ENCODE peak calls at places on chromosomes 11 and 22, in nine cellular contexts. N is CD4-positive, alpha-beta T cell; J is bronchial epithelial cell; T is neural crest cell; B is right lobe of liver; F is fibroblast of lung; C is tibial artery; E is CD8-positive, alpha-beta T cell; O is hepatocyte. W is an unnamed sample.

GRCh38 chr22:44758354-44758969 is 6.1 kb downstream of the ARHGAP8 start:
- DNase-seq in J (peak), F (peak), B (no peak), C (no peak), O (peak), E (no peak), N (no peak), T (no peak), W (no peak)

GRCh38 chr11:129023968-129024676 is 81.5 kb upstream of the TP53AIP1 start:
- DNase-seq in T (no peak), F (no peak), N (no peak), C (no peak), J (peak), B (no peak), E (no peak), O (peak), W (no peak)

GRCh38 chr11:114250993-114251796 is 45.0 kb upstream of the NNMT start:
- DNase-seq in E (no peak), J (no peak), B (no peak), O (no peak), C (no peak), T (no peak), N (no peak), F (no peak), W (no peak)

GRCh38 chr11:118435233-118435892 is 929 bp upstream of the KMT2A start:
- DNase-seq in O (peak), C (peak), N (peak), J (no peak), E (peak), T (peak), B (peak), F (peak), W (peak)

GRCh38 chr11:32297629-32298028 is 137.7 kb downstream of the WT1 start:
- DNase-seq in C (no peak), B (no peak), N (no peak), T (no peak), E (no peak), F (peak), O (peak), J (peak), W (no peak)

GRCh38 chr11:117618273-117618672 is 178.7 kb downstream of the DSCAML1 start:
- DNase-seq in B (no peak), O (no peak), N (no peak), C (no peak), E (no peak), F (no peak), J (peak), T (no peak), W (no peak)

GRCh38 chr11:12441081-12441801 is 63.9 kb downstream of the PARVA start:
- DNase-seq in T (no peak), J (peak), E (no peak), O (no peak), C (no peak), B (no peak), F (peak), N (no peak), W (no peak)

GRCh38 chr11:128207861-128208321 is 379.5 kb downstream of the ETS1 start:
- DNase-seq in J (peak), T (no peak), F (peak), O (peak), B (no peak), N (no peak), C (no peak), E (no peak), W (no peak)

GRCh38 chr11:125140251-125140650 is 24.3 kb upstream of the PKNOX2 start:
- DNase-seq in N (no peak), J (no peak), T (no peak), O (peak), C (no peak), E (no peak), F (no peak), B (no peak), W (peak)

GRCh38 chr11:121890377-121890776 is 225.6 kb downstream of the BLID start:
- DNase-seq in T (no peak), F (peak), C (peak), O (no peak), B (no peak), J (no peak), E (no peak), N (no peak), W (no peak)

GRCh38 chr11:92279056-92279455 is 54.4 kb downstream of the FAT3 start:
- DNase-seq in N (no peak), T (no peak), B (no peak), F (no peak), O (no peak), E (no peak), J (no peak), C (no peak), W (no peak)

GRCh38 chr22:39592104-39593060 is 21.8 kb downstream of the CACNA1I start:
- DNase-seq in F (peak), E (no peak), T (no peak), O (peak), C (no peak), B (no peak), J (peak), N (no peak), W (no peak)

GRCh38 chr22:28247114-28247513 is 328.1 kb upstream of the PITPNB start:
- DNase-seq in E (no peak), C (no peak), B (no peak), T (no peak), O (no peak), N (no peak), F (no peak), J (no peak), W (no peak)

GRCh38 chr11:15123849-15124248 is 9.1 kb downstream of the INSC start:
- DNase-seq in F (peak), E (no peak), T (no peak), O (no peak), B (no peak), C (no peak), J (peak), N (no peak), W (no peak)

GRCh38 chr22:37169412-37169811 is 18.6 kb downstream of the C1QTNF6 start:
- DNase-seq in T (no peak), C (peak), B (peak), F (no peak), N (no peak), E (no peak), O (no peak), J (no peak), W (no peak)

GRCh38 chr11:135001581-135001980 is 589.5 kb upstream of the B3GAT1 start:
- DNase-seq in B (no peak), C (no peak), E (no peak), O (no peak), J (no peak), N (no peak), T (no peak), F (no peak), W (no peak)

GRCh38 chr11:134277176-134278001 is 1.2 kb downstream of the GLB1L3 start:
- DNase-seq in J (no peak), C (no peak), F (no peak), O (no peak), N (no peak), E (no peak), B (no peak), T (no peak), W (peak)

GRCh38 chr11:111460340-111460739 is 51.8 kb downstream of the BTG4 start:
- DNase-seq in T (no peak), B (no peak), J (no peak), E (no peak), O (no peak), N (no peak), C (no peak), F (no peak), W (no peak)

GRCh38 chr11:75254326-75254725 is 13.8 kb downstream of the TPBGL start:
- DNase-seq in C (no peak), J (no peak), F (no peak), E (no peak), T (no peak), O (no peak), N (no peak), B (no peak), W (no peak)

GRCh38 chr22:44691796-44692661 is 10.0 kb upstream of the PRR5 start:
- DNase-seq in T (no peak), N (no peak), E (no peak), J (peak), F (no peak), O (no peak), B (no peak), C (no peak), W (no peak)

GRCh38 chr11:75082601-75083216 is 14.0 kb downstream of the OR2AT4 start:
- DNase-seq in O (no peak), C (no peak), N (no peak), F (no peak), E (no peak), J (no peak), T (no peak), B (no peak), W (no peak)

GRCh38 chr11:122998727-122999370 is 17.2 kb upstream of the BSX start:
- DNase-seq in J (no peak), B (no peak), T (no peak), O (no peak), E (no peak), F (no peak), C (no peak), N (no peak), W (no peak)

GRCh38 chr11:118102721-118103261 is 16.0 kb upstream of the SMIM35 start:
- DNase-seq in O (no peak), B (no peak), F (no peak), E (no peak), N (no peak), T (no peak), C (no peak), J (no peak), W (no peak)

GRCh38 chr11:3135491-3136440 is 29.3 kb downstream of the OSBPL5 start:
- DNase-seq in E (no peak), B (peak), N (no peak), F (no peak), J (no peak), T (no peak), C (peak), O (no peak), W (no peak)

GRCh38 chr11:117020873-117021564 is 77.2 kb downstream of the SIK3 start:
- DNase-seq in F (no peak), O (peak), E (no peak), B (no peak), J (no peak), T (no peak), C (no peak), N (no peak), W (no peak)

GRCh38 chr11:74182635-74183034 is 11.5 kb downstream of the PPME1 start:
- DNase-seq in J (peak), E (no peak), T (no peak), O (no peak), N (no peak), F (no peak), C (no peak), B (no peak), W (no peak)

GRCh38 chr22:49156662-49157285 is 670.9 kb downstream of the BRD1 start:
- DNase-seq in C (peak), B (no peak), E (no peak), J (peak), T (no peak), F (no peak), N (no peak), O (peak), W (no peak)

GRCh38 chr11:109586789-109587188 is 164.8 kb downstream of the C11orf87 start:
- DNase-seq in F (no peak), J (no peak), B (no peak), E (no peak), O (no peak), C (no peak), N (no peak), T (no peak), W (peak)

GRCh38 chr11:127587511-127587910 is 586.9 kb upstream of the KIRREL3 start:
- DNase-seq in O (no peak), T (no peak), N (no peak), B (no peak), J (no peak), C (no peak), E (no peak), F (no peak), W (no peak)

GRCh38 chr11:101797335-101797734 is 117.5 kb upstream of the CEP126 start:
- DNase-seq in C (no peak), J (peak), T (no peak), N (no peak), F (peak), E (no peak), O (no peak), B (no peak), W (no peak)

GRCh38 chr11:73945396-73945795 is 5.4 kb upstream of the DNAJB13 start:
- DNase-seq in C (no peak), B (no peak), J (no peak), T (no peak), O (no peak), E (no peak), F (no peak), N (no peak), W (no peak)

GRCh38 chr11:33670250-33671011 is 30.2 kb downstream of the C11orf91 start:
- DNase-seq in B (no peak), N (no peak), F (peak), E (no peak), O (no peak), C (no peak), T (no peak), J (peak), W (no peak)

GRCh38 chr11:133967599-133968238 is 11.0 kb upstream of the IGSF9B start:
- DNase-seq in F (no peak), T (no peak), J (no peak), N (no peak), E (no peak), C (no peak), O (no peak), B (no peak), W (no peak)

DNA sequence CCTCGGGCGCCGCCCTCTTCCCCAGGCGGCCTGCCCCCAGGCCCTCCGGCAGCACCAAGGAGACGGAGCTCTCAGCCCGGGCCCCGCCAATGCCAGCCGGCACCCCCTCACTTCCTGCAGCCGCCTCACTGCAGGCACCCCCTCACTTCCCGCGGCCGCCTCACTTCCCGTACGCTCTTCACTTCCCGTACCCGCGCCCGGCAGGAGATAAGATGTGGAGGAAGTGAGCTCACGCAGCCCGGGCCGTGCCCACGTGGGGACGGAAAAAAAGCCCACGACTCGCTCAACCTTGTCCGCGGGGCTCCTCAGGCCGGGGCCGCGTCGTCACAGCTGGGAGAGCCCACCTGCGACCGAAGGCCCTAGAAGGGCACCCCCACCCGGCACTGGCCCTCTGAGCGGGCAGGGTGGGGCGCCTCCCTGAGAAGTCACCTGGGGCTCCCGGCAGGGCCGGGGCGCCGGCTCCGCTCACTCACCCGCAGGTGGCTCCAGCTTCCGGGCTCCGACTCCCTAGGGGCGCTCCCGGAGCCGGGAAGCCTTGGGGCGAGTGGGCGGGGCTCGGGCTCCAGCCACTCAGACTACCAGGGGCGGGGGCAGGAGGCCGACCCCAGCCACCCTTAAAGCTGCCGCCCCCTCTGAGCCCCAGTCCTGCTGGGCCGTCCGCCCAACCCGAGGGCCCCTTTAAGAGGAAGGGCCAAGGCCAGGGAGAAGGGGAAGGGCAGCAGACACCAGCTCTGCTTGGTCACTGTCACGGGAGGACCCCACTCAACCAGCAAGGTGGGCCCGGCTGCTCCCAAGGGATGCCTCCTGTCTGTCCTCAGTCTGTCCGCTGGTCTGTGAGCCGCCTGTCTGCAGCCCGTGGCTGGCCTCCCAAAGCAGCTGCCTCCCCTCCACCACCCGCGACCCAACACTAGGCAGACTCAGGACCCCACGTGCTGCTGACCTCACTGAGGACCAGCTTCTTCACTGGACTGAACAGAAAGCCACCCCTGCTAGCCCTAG is 31.4 kb downstream of the PISD start:
- DNase-seq in O (peak), E (peak), B (peak), T (peak), N (peak), J (peak), C (peak), F (peak), W (peak)
- TF ChIP-seq CTCF in O (no peak), E (no peak), B (no peak), T (peak), N (no peak), J (peak), C (no peak), F (no peak), W (no peak)

GRCh38 chr11:41461057-41461681 is 1.7 kb upstream of the LRRC4C start:
- DNase-seq in N (no peak), O (peak), T (no peak), F (no peak), J (peak), B (no peak), C (no peak), E (no peak), W (no peak)
- TF ChIP-seq CTCF in N (peak), O (peak), T (peak), F (no peak), J (peak), B (peak), C (peak), E (peak), W (peak)

GRCh38 chr11:119745776-119746535 is 17.0 kb upstream of the NECTIN1 start:
- DNase-seq in E (no peak), O (no peak), B (peak), N (no peak), C (no peak), T (no peak), J (no peak), F (no peak), W (no peak)

GRCh38 chr11:119750056-119750455 is 21.1 kb upstream of the NECTIN1 start:
- DNase-seq in F (no peak), T (no peak), J (no peak), N (no peak), B (no peak), O (no peak), C (no peak), E (no peak), W (no peak)

GRCh38 chr11:119751281-119752060 is 22.5 kb upstream of the NECTIN1 start:
- DNase-seq in F (no peak), N (no peak), J (peak), E (no peak), T (no peak), B (no peak), C (no peak), O (no peak), W (no peak)

GRCh38 chr11:119747868-119748660 is 19.1 kb upstream of the NECTIN1 start:
- DNase-seq in C (no peak), T (no peak), J (peak), E (no peak), B (no peak), F (no peak), N (no peak), O (no peak), W (no peak)

DNA sequence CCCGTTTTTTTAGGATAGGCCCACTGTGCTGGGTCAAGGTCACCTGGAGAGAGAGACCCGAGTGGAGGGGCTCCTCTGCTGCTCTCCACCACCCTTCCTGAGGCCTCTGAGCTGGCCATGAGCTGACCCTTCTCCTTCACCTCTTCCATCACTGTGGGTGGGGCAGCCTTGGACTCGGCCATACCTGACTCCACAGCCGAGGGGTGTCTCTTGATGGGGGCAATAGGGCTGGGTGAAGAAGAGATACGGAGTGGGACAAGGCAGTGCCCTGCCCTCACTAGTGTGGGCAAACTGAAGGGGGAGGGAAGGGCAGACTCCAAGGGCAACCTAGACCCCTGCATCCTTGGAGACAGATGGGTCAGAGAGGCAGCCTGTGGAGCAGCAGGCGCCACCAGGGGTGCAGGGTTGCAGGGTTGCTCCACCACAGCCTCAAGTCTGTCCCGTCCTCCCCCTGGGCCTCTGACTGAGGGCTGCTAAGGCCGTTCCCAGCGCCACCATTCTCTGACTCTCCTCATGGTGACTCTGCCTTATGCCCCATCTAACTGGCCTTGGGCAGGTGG is 20.1 kb upstream of the NECTIN1 start:
- DNase-seq in E (no peak), N (no peak), J (no peak), C (no peak), T (no peak), B (no peak), O (no peak), F (no peak), W (no peak)
- TF ChIP-seq CTCF in E (no peak), N (no peak), J (no peak), C (no peak), T (no peak), B (no peak), O (no peak), F (no peak), W (no peak)

GRCh38 chr22:30290318-30290678 is 993 bp upstream of the CASTOR1 start:
- DNase-seq in C (no peak), F (no peak), E (no peak), B (no peak), O (no peak), J (peak), N (no peak), T (no peak), W (no peak)

GRCh38 chr22:30290679-30291333 is 1.5 kb upstream of the CASTOR1 start:
- DNase-seq in T (no peak), E (no peak), B (peak), N (no peak), F (peak), C (peak), J (peak), O (peak), W (peak)

GRCh38 chr22:30288414-30289125 is 735 bp downstream of the CASTOR1 start:
- DNase-seq in F (no peak), O (no peak), T (no peak), C (no peak), E (no peak), N (no peak), B (no peak), J (no peak), W (no peak)

GRCh38 chr22:30289126-30289979 is at the start of gene CASTOR1:
- DNase-seq in T (peak), C (peak), J (peak), F (peak), B (peak), O (peak), N (peak), E (peak), W (peak)

DNA sequence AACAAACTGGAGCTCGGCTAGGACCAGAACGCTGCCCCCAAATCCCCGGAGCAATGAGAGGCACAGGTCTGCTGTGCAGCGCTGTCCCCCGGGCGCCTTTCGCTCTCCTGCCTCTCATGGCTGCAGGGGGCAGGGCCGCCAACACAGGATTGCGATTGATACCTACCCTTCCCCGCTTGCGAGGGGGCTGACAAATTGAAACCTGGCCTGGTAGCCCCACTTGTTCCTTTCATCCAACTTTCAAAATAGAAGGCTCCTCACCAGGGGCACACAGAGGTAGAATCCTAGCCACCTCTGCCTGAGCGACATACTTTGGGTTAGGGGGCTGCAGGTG is 642 bp upstream of the CASTOR1 start:
- DNase-seq in F (no peak), C (peak), J (no peak), O (no peak), T (no peak), E (no peak), B (no peak), N (no peak), W (no peak)
- TF ChIP-seq CTCF in F (no peak), C (peak), J (no peak), O (no peak), T (no peak), E (no peak), B (no peak), N (no peak), W (no peak)

W was measured in endothelial cell.